ENCODE peak calls at places on chromosomes 16 and 17, in eight cellular contexts. One of them, this sample, is unnamed.

GRCh38 chr16:67182288-67182687 is 1.5 kb downstream of the MATCAP1 start:
- DNase-seq in left lung: no peak
- DNase-seq in NCI-H510A: no peak
- DNase-seq in germinal center: no peak
- DNase-seq in IMR-90: peak
- DNase-seq in Calu3: no peak
- DNase-seq in activated CD8-positive, alpha-beta memory T cell treated with anti-CD3 and anti-CD28 coated beads, Interleukin-2, amount 50 U/mL, for 4 hours: no peak
- DNase-seq in stimulated activated CD4-positive, alpha-beta T cell treated with anti-CD3 and anti-CD28 coated beads, Interleukin-4, amount 100 ng/mL, for 24 hours: no peak
- DNase-seq in this sample: no peak

GRCh38 chr17:67571478-67571877 is 146.3 kb upstream of the NOL11 start:
- DNase-seq in stimulated activated CD4-positive, alpha-beta T cell treated with anti-CD3 and anti-CD28 coated beads, Interleukin-4, amount 100 ng/mL, for 24 hours: no peak
- DNase-seq in activated CD8-positive, alpha-beta memory T cell treated with anti-CD3 and anti-CD28 coated beads, Interleukin-2, amount 50 U/mL, for 4 hours: no peak
- DNase-seq in germinal center: peak
- DNase-seq in NCI-H510A: no peak
- DNase-seq in IMR-90: no peak
- DNase-seq in left lung: no peak
- DNase-seq in Calu3: no peak
- DNase-seq in this sample: no peak

GRCh38 chr17:19720631-19721426 is 4.4 kb upstream of the SLC47A2 start:
- DNase-seq in left lung: peak
- DNase-seq in IMR-90: no peak
- DNase-seq in NCI-H510A: peak
- DNase-seq in Calu3: no peak
- DNase-seq in stimulated activated CD4-positive, alpha-beta T cell treated with anti-CD3 and anti-CD28 coated beads, Interleukin-4, amount 100 ng/mL, for 24 hours: no peak
- DNase-seq in germinal center: no peak
- DNase-seq in activated CD8-positive, alpha-beta memory T cell treated with anti-CD3 and anti-CD28 coated beads, Interleukin-2, amount 50 U/mL, for 4 hours: no peak
- DNase-seq in this sample: no peak

GRCh38 chr16:48139517-48139916 is 16.3 kb downstream of the ABCC12 start:
- DNase-seq in Calu3: no peak
- DNase-seq in left lung: no peak
- DNase-seq in activated CD8-positive, alpha-beta memory T cell treated with anti-CD3 and anti-CD28 coated beads, Interleukin-2, amount 50 U/mL, for 4 hours: no peak
- DNase-seq in NCI-H510A: no peak
- DNase-seq in IMR-90: no peak
- DNase-seq in germinal center: no peak
- DNase-seq in stimulated activated CD4-positive, alpha-beta T cell treated with anti-CD3 and anti-CD28 coated beads, Interleukin-4, amount 100 ng/mL, for 24 hours: no peak
- DNase-seq in this sample: no peak

GRCh38 chr17:79545251-79546005 is 65.4 kb downstream of the RBFOX3 start:
- DNase-seq in activated CD8-positive, alpha-beta memory T cell treated with anti-CD3 and anti-CD28 coated beads, Interleukin-2, amount 50 U/mL, for 4 hours: no peak
- DNase-seq in germinal center: no peak
- DNase-seq in left lung: no peak
- DNase-seq in IMR-90: no peak
- DNase-seq in stimulated activated CD4-positive, alpha-beta T cell treated with anti-CD3 and anti-CD28 coated beads, Interleukin-4, amount 100 ng/mL, for 24 hours: no peak
- DNase-seq in Calu3: no peak
- DNase-seq in NCI-H510A: no peak
- DNase-seq in this sample: no peak

GRCh38 chr16:31128711-31129567 is 6.6 kb downstream of the PRSS8 start:
- DNase-seq in germinal center: no peak
- DNase-seq in left lung: peak
- DNase-seq in IMR-90: no peak
- DNase-seq in NCI-H510A: no peak
- DNase-seq in activated CD8-positive, alpha-beta memory T cell treated with anti-CD3 and anti-CD28 coated beads, Interleukin-2, amount 50 U/mL, for 4 hours: no peak
- DNase-seq in Calu3: peak
- DNase-seq in stimulated activated CD4-positive, alpha-beta T cell treated with anti-CD3 and anti-CD28 coated beads, Interleukin-4, amount 100 ng/mL, for 24 hours: no peak
- DNase-seq in this sample: no peak

GRCh38 chr17:46876353-46876887 is 25.0 kb downstream of the WNT9B start:
- DNase-seq in activated CD8-positive, alpha-beta memory T cell treated with anti-CD3 and anti-CD28 coated beads, Interleukin-2, amount 50 U/mL, for 4 hours: no peak
- DNase-seq in left lung: no peak
- DNase-seq in IMR-90: no peak
- DNase-seq in stimulated activated CD4-positive, alpha-beta T cell treated with anti-CD3 and anti-CD28 coated beads, Interleukin-4, amount 100 ng/mL, for 24 hours: no peak
- DNase-seq in NCI-H510A: peak
- DNase-seq in Calu3: peak
- DNase-seq in germinal center: peak
- DNase-seq in this sample: peak

GRCh38 chr17:45433136-45433535 is 466 bp upstream of the ARHGAP27 start:
- DNase-seq in NCI-H510A: no peak
- DNase-seq in stimulated activated CD4-positive, alpha-beta T cell treated with anti-CD3 and anti-CD28 coated beads, Interleukin-4, amount 100 ng/mL, for 24 hours: no peak
- DNase-seq in IMR-90: no peak
- DNase-seq in germinal center: no peak
- DNase-seq in activated CD8-positive, alpha-beta memory T cell treated with anti-CD3 and anti-CD28 coated beads, Interleukin-2, amount 50 U/mL, for 4 hours: no peak
- DNase-seq in left lung: peak
- DNase-seq in Calu3: no peak
- DNase-seq in this sample: no peak

This sample was measured in foreskin keratinocyte.